ENCODE peak calls at places on chromosomes 3 and 15, in four cellular contexts. B is GM03348, V is NCI-H2029 treated with DMSO at 0.1 percent for 48 hours, J is AG08396. X is an unnamed sample.

GRCh38 chr15:57301307-57301706 is 75.0 kb upstream of the CGNL1 start:
- DNase-seq in B (no peak), V (no peak), J (no peak), X (no peak)

GRCh38 chr3:45701167-45701867 is 12.1 kb downstream of the SACM1L start:
- DNase-seq in B (no peak), V (no peak), J (no peak), X (no peak)

GRCh38 chr3:56914646-56915045 is 112.9 kb upstream of the ARHGEF3 start:
- DNase-seq in B (no peak), V (no peak), J (no peak), X (no peak)

GRCh38 chr3:14717307-14717706 is 42.4 kb downstream of the C3orf20 start:
- DNase-seq in B (no peak), V (no peak), J (no peak), X (no peak)

GRCh38 chr15:38260077-38260476 is 7.4 kb downstream of the SPRED1 start:
- DNase-seq in B (peak), V (no peak), J (peak), X (no peak)

GRCh38 chr3:160676547-160677303 is at the start of gene ARL14:
- DNase-seq in B (peak), V (no peak), J (peak), X (no peak)

GRCh38 chr15:69892351-69892750 is 205.4 kb downstream of the TLE3 start:
- DNase-seq in B (no peak), V (no peak), J (no peak), X (no peak)

GRCh38 chr3:139423232-139423631 is 33.8 kb upstream of the COPB2 start:
- DNase-seq in B (no peak), V (no peak), J (no peak), X (no peak)

GRCh38 chr3:83953417-83954089 is 1005.2 kb upstream of the CADM2 start:
- DNase-seq in B (no peak), V (no peak), J (no peak), X (no peak)

GRCh38 chr15:52171386-52171785 is 19.8 kb downstream of the GNB5 start:
- DNase-seq in B (no peak), V (no peak), J (no peak), X (no peak)

GRCh38 chr3:37993811-37994638 is 3.4 kb downstream of the VILL start:
- DNase-seq in B (peak), V (no peak), J (peak), X (peak)

GRCh38 chr3:79175870-79176269 is 591.9 kb downstream of the ROBO1 start:
- DNase-seq in B (no peak), V (no peak), J (no peak), X (no peak)

GRCh38 chr3:9778102-9778501 is 8.4 kb upstream of the CAMK1 start:
- DNase-seq in B (peak), V (no peak), J (peak), X (no peak)

GRCh38 chr15:41605566-41605965 is 46.6 kb downstream of the TYRO3 start:
- DNase-seq in B (peak), V (no peak), J (no peak), X (no peak)

GRCh38 chr15:90099868-90100854 is 2.1 kb downstream of the IDH2 start:
- DNase-seq in B (peak), V (no peak), J (peak), X (no peak)

GRCh38 chr3:58116161-58116955 is 94.4 kb downstream of the DNASE1L3 start:
- DNase-seq in B (no peak), V (no peak), J (no peak), X (no peak)

GRCh38 chr3:120093923-120094775 is at the start of gene GSK3B:
- DNase-seq in B (peak), V (peak), J (peak), X (peak)

GRCh38 chr3:30893678-30894325 is 659 bp downstream of the GADL1 start:
- DNase-seq in B (no peak), V (no peak), J (no peak), X (no peak)

GRCh38 chr15:62994975-62995730 is 47.4 kb upstream of the TPM1 start:
- DNase-seq in B (peak), V (no peak), J (no peak), X (no peak)

GRCh38 chr3:117754058-117754457 is 1044.5 kb downstream of the TUSC7 start:
- DNase-seq in B (no peak), V (no peak), J (no peak), X (no peak)

GRCh38 chr3:170815340-170815739 is 54.7 kb downstream of the RPL22L1 start:
- DNase-seq in B (no peak), V (peak), J (no peak), X (no peak)

GRCh38 chr3:86840814-86841213 is 150.1 kb downstream of the VGLL3 start:
- DNase-seq in B (no peak), V (no peak), J (no peak), X (no peak)

GRCh38 chr15:90706394-90707327 is 10.5 kb upstream of the BLM start:
- DNase-seq in B (no peak), V (no peak), J (no peak), X (no peak)

GRCh38 chr3:192817053-192817452 is 89.7 kb upstream of the FGF12 start:
- DNase-seq in B (peak), V (no peak), J (peak), X (no peak)

GRCh38 chr15:100999369-100999768 is 80.2 kb downstream of the LRRK1 start:
- DNase-seq in B (peak), V (no peak), J (no peak), X (no peak)

GRCh38 chr15:92707880-92708551 is 52.4 kb upstream of the FAM174B start:
- DNase-seq in B (no peak), V (no peak), J (no peak), X (no peak)

X was measured in foreskin melanocyte.